ENCODE peak calls at places on chromosomes 7 and 10, in four cellular contexts. C is CD8-positive, alpha-beta T cell; R is effector CD4-positive, alpha-beta T cell; B is myocyte. Q is an unnamed sample.

GRCh38 chr7:3067193-3067592 is 23.5 kb upstream of the CARD11 start:
- DNase-seq in C (no peak), R (no peak), B (no peak), Q (no peak)

GRCh38 chr10:99565166-99565565 is 32.4 kb downstream of the NKX2-3 start:
- DNase-seq in B (no peak), R (no peak), C (no peak), Q (no peak)

GRCh38 chr7:69564454-69565417 is 33.5 kb upstream of the AUTS2 start:
- DNase-seq in B (no peak), R (no peak), C (no peak), Q (no peak)

GRCh38 chr7:157427811-157428553 is 91.2 kb downstream of the DNAJB6 start:
- DNase-seq in B (no peak), R (no peak), C (no peak), Q (no peak)

GRCh38 chr7:85748861-85749260 is 562.0 kb upstream of the SEMA3D start:
- DNase-seq in C (no peak), R (no peak), B (no peak), Q (no peak)

GRCh38 chr10:25501912-25502311 is 327.1 kb downstream of the GPR158 start:
- DNase-seq in C (no peak), R (no peak), B (peak; percentile 48), Q (no peak)

GRCh38 chr7:128221929-128222403 is 19.1 kb upstream of the LEP start:
- DNase-seq in B (peak; percentile 58), R (no peak), C (no peak), Q (peak; percentile 87)

GRCh38 chr7:139494835-139495568 is 11.5 kb upstream of the KLRG2 start:
- DNase-seq in C (no peak), B (no peak), R (no peak), Q (no peak)

GRCh38 chr10:78935697-78936407 is 132.9 kb upstream of the ZMIZ1 start:
- DNase-seq in R (no peak), B (peak; percentile 71), C (no peak), Q (no peak)

GRCh38 chr7:93156884-93157283 is 8.7 kb upstream of the SAMD9L start:
- DNase-seq in C (no peak), B (no peak), R (no peak), Q (peak; percentile 91)

GRCh38 chr7:142770720-142771352 is at the start of gene PRSS2:
- DNase-seq in B (no peak), C (no peak), R (no peak), Q (no peak)

GRCh38 chr7:83119496-83119895 is 43.2 kb downstream of the PCLO start:
- DNase-seq in B (no peak), C (no peak), R (no peak), Q (no peak)

GRCh38 chr7:22860784-22861482 is 38.3 kb upstream of the TOMM7 start:
- DNase-seq in B (peak; percentile 51), C (no peak), R (no peak), Q (peak; percentile 55)

GRCh38 chr10:122102146-122102866 is 113.3 kb downstream of the TACC2 start:
- DNase-seq in B (no peak), C (no peak), R (no peak), Q (no peak)

GRCh38 chr10:89369142-89370105 is 8.4 kb upstream of the IFIT1B start:
- DNase-seq in B (peak; percentile 85), R (no peak), C (no peak), Q (peak; percentile 50)

GRCh38 chr10:126705951-126706565 is 35.6 kb upstream of the C10orf90 start:
- DNase-seq in B (peak; percentile 59), R (no peak), C (no peak), Q (no peak)

GRCh38 chr7:40733578-40733977 is 598.8 kb downstream of the SUGCT start:
- DNase-seq in R (no peak), C (no peak), B (no peak), Q (no peak)

Q was measured in ACHN.